ENCODE peak calls at places on chromosomes 4 and X, in seven cellular contexts. X, I, K, G, E, S and H are unnamed samples.

GRCh38 chr4:173522160-173522873 is 7.7 kb downstream of the HAND2 start:
- DNase-seq in G (no peak), K (peak), I (no peak), S (peak), E (no peak), X (no peak), H (no peak)

GRCh38 chr4:48008021-48008596 is 8.4 kb downstream of the CNGA1 start:
- DNase-seq in E (no peak), S (no peak), G (peak), K (no peak), I (no peak), X (no peak), H (no peak)

GRCh38 chr4:6616087-6616995 is 24.1 kb upstream of the MRFAP1 start:
- DNase-seq in G (no peak), I (no peak), E (no peak), K (no peak), S (no peak), X (no peak), H (no peak)

GRCh38 chr4:87243426-87244053 is 23.1 kb upstream of the KLHL8 start:
- DNase-seq in I (no peak), S (no peak), E (no peak), G (no peak), K (no peak), X (no peak), H (no peak)

GRCh38 chr4:26263165-26263564 is 57.6 kb upstream of the RBPJ start:
- DNase-seq in G (peak), K (no peak), E (no peak), S (no peak), X (peak), I (no peak), H (no peak)

GRCh38 chrX:2954541-2954940 is 25.4 kb upstream of the ARSD start:
- DNase-seq in K (peak), X (no peak), G (no peak), S (no peak), I (no peak), E (no peak), H (no peak)

GRCh38 chr4:186820371-186820990 is 96.8 kb upstream of the FAT1 start:
- DNase-seq in S (peak), G (no peak), E (peak), K (peak), I (no peak), X (no peak), H (no peak)

GRCh38 chr4:10403633-10404445 is 53.4 kb downstream of the ZNF518B start:
- DNase-seq in X (peak), G (peak), S (no peak), E (no peak), K (peak), I (no peak), H (no peak)

GRCh38 chr4:130668859-130669258 is 1572.9 kb downstream of the C4orf33 start:
- DNase-seq in I (no peak), X (no peak), K (no peak), E (no peak), G (no peak), S (no peak), H (no peak)

GRCh38 chr4:128608006-128608405 is 201.5 kb upstream of the JADE1 start:
- DNase-seq in G (no peak), X (no peak), S (no peak), E (no peak), K (no peak), I (no peak), H (no peak)

GRCh38 chrX:91331476-91331875 is 103.2 kb upstream of the PABPC5 start:
- DNase-seq in E (no peak), I (no peak), S (no peak), G (no peak), K (no peak), X (no peak), H (no peak)

GRCh38 chrX:108468486-108468885 is 28.8 kb downstream of the COL4A5 start:
- DNase-seq in X (no peak), G (no peak), E (no peak), K (peak), I (no peak), S (no peak), H (no peak)

GRCh38 chrX:42535233-42535632 is 242.7 kb downstream of the PPP1R2C start:
- DNase-seq in S (no peak), K (no peak), X (no peak), E (no peak), G (no peak), I (no peak), H (no peak)